ENCODE peak calls at places on chromosome 10, in ten cellular contexts. H, K, U, A, F, L, Y, B, I and O are unnamed samples.

GRCh38 chr10:76176166-76176550 is 744.7 kb downstream of the LRMDA start:
- DNase-seq in K (no peak), H (no peak), A (no peak), U (no peak), B (no peak), Y (no peak), F (no peak), L (no peak), I (no peak), O (no peak)

GRCh38 chr10:28925154-28925663 is 247.9 kb downstream of the BAMBI start:
- DNase-seq in H (no peak), K (peak; percentile 25), B (peak; percentile 30), I (no peak), Y (no peak), A (no peak), L (no peak), U (no peak), F (peak; percentile 63), O (peak; percentile 45)

GRCh38 chr10:89426230-89426868 is 12.0 kb downstream of the IFIT5 start:
- DNase-seq in B (peak; percentile 60), U (peak; percentile 74), I (peak; percentile 56), K (no peak), F (no peak), A (peak; percentile 48), H (no peak), L (peak; percentile 71), Y (peak; percentile 50), O (no peak)

GRCh38 chr10:526651-527312 is 162.7 kb downstream of the DIP2C start:
- DNase-seq in U (no peak), F (no peak), I (no peak), H (peak; percentile 57), K (no peak), B (peak; percentile 53), L (no peak), Y (no peak), A (no peak), O (no peak)

GRCh38 chr10:23694446-23694920 is 255.6 kb downstream of the OTUD1 start:
- DNase-seq in Y (peak; percentile 23), I (no peak), U (no peak), K (no peak), F (no peak), A (peak; percentile 58), L (no peak), B (peak; percentile 78), H (no peak), O (no peak)

GRCh38 chr10:132931258-132931657 is 11.1 kb downstream of the CFAP46 start:
- DNase-seq in A (no peak), H (no peak), F (no peak), U (no peak), B (no peak), K (no peak), L (no peak), Y (no peak), I (no peak), O (no peak)

GRCh38 chr10:26869528-26869927 is 8.8 kb upstream of the ABI1 start:
- DNase-seq in L (no peak), F (no peak), B (no peak), I (no peak), Y (peak; percentile 99), K (no peak), U (peak; percentile 64), A (no peak), H (no peak), O (no peak)

GRCh38 chr10:127945335-127945734 is 38.4 kb downstream of the PTPRE start:
- DNase-seq in B (no peak), H (no peak), Y (peak; percentile 93), I (no peak), L (no peak), A (no peak), U (peak; percentile 93), K (no peak), F (peak; percentile 54), O (no peak)

GRCh38 chr10:79274279-79275104 is 72.8 kb upstream of the PPIF start:
- DNase-seq in L (no peak), F (peak; percentile 96), K (peak; percentile 83), H (peak; percentile 98), I (no peak), B (no peak), U (no peak), A (no peak), Y (peak; percentile 30), O (peak; percentile 90)

GRCh38 chr10:33386926-33387325 is 52.5 kb upstream of the NRP1 start:
- DNase-seq in U (no peak), K (no peak), B (no peak), L (no peak), A (no peak), F (no peak), Y (no peak), H (no peak), I (no peak), O (no peak)

GRCh38 chr10:113094114-113094486 is 144.1 kb downstream of the TCF7L2 start:
- DNase-seq in U (peak; percentile 90), K (no peak), B (no peak), H (no peak), L (no peak), F (no peak), Y (peak; percentile 60), I (no peak), A (no peak), O (no peak)

GRCh38 chr10:6232846-6233724 is 30.4 kb downstream of the PFKFB3 start:
- DNase-seq in Y (no peak), A (no peak), U (no peak), L (no peak), F (no peak), I (no peak), B (no peak), K (no peak), H (peak; percentile 46), O (no peak)

GRCh38 chr10:51302316-51302715 is 228.0 kb downstream of the PRKG1 start:
- DNase-seq in L (no peak), B (no peak), Y (no peak), A (no peak), I (no peak), K (no peak), U (peak; percentile 27), H (no peak), F (no peak), O (no peak)

GRCh38 chr10:44972874-44973306 is 5.7 kb downstream of the DEPP1 start:
- DNase-seq in H (peak; percentile 67), U (no peak), K (no peak), F (no peak), L (no peak), I (no peak), A (no peak), B (no peak), Y (no peak), O (no peak)

GRCh38 chr10:44973323-44974081 is 5.1 kb downstream of the DEPP1 start:
- DNase-seq in Y (no peak), B (no peak), H (peak; percentile 66), I (no peak), F (no peak), U (no peak), L (no peak), K (no peak), A (no peak), O (no peak)

GRCh38 chr10:44975487-44976331 is 2.9 kb downstream of the DEPP1 start:
- DNase-seq in B (peak; percentile 42), Y (peak; percentile 90), H (peak; percentile 90), L (peak; percentile 68), U (peak; percentile 75), K (no peak), I (no peak), F (no peak), A (no peak), O (peak; percentile 66)

GRCh38 chr10:44974628-44975431 is 3.8 kb downstream of the DEPP1 start:
- DNase-seq in K (peak; percentile 76), L (peak; percentile 51), F (peak; percentile 87), U (peak; percentile 74), B (peak; percentile 79), I (peak; percentile 72), Y (peak; percentile 57), H (peak; percentile 89), A (peak; percentile 66), O (peak; percentile 78)

GRCh38 chr10:44974082-44974627 is 4.5 kb downstream of the DEPP1 start:
- DNase-seq in B (no peak), L (no peak), U (no peak), A (no peak), F (no peak), K (no peak), I (no peak), H (peak; percentile 64), Y (no peak), O (no peak)
- H3K4me1 ChIP-seq in B (peaks cover 25% of the 10 kb centered on the region), L (peaks cover 37% of the 10 kb centered on the region), U (peaks cover 40% of the 10 kb centered on the region), A (peaks cover 22% of the 10 kb centered on the region), F (peaks cover 90% of the 10 kb centered on the region), K (peaks cover 84% of the 10 kb centered on the region), I (peaks cover 26% of the 10 kb centered on the region), H (no peaks in the 10 kb centered on the region), Y (peaks cover 35% of the 10 kb centered on the region), O (peaks cover 53% of the 10 kb centered on the region)

DNA sequence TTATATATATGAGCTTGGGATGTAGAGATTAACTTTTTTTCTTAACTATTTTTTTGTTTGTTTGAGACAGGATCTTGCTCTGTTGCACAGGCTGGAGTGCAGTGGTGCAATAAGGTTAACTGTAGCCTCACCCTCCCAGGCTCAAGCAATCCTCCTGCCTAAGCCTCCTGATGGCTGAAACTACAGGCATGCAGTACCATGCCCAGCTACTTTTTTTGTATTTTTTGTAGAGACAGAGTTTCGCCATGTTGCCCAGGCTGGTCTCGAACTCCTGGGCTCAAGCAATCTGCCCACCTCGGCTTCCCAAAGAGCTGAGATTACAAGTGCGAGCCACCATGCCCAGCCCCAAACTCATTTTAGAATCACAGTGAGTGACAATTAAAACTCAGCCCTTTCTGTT is 105.2 kb downstream of the CUBN start:
- DNase-seq in L (no peak), K (no peak), U (no peak), A (no peak), B (no peak), F (no peak), H (no peak), Y (no peak), I (no peak), O (no peak)
- H3K4me1 ChIP-seq in L (peaks cover 16% of the 10 kb centered on the region), K (peaks cover 51% of the 10 kb centered on the region), U (peaks cover 50% of the 10 kb centered on the region), A (peaks cover 58% of the 10 kb centered on the region), B (peaks cover 57% of the 10 kb centered on the region), F (peaks cover 45% of the 10 kb centered on the region), H (no peaks in the 10 kb centered on the region), Y (peaks cover 45% of the 10 kb centered on the region), I (peaks cover 7% of the 10 kb centered on the region), O (peaks cover 6% of the 10 kb centered on the region)

DNA sequence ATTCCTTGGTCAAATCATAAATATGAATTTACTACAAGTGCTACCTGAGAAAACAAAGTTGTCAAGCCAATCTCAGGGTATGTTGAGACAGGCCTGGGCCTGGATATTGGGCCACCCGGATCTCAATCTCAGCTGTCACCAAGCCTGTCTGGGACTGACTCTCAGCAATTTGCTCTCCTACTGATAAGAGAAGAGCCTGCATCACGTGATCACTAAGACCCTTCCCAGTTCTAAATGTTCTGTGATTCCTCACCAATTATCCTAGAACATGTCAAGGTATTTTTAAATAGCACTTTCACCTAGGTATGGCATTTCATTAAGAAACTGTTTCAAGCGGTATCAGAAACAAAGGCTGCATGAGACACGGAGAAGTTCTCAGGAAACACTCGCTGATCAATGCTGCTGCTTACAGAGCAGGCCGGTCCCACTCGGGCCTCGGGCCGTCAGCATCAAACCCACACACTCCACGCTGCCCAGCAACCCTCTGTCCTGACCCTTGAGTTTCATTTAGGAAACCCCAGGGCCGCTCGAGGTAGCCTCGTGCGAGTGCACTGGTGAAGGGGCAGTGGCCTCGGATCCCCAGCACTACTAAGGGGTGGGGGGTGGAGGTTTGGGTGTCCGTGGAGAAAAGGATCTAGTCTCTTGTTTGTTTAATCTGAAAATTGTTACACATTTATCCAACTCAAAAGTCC is 4.1 kb downstream of the KLF6 start:
- DNase-seq in K (no peak), B (no peak), F (no peak), L (no peak), Y (peak; percentile 51), U (no peak), A (no peak), I (no peak), H (peak; percentile 64), O (no peak)
- H3K4me1 ChIP-seq in K (peaks cover 60% of the 10 kb centered on the region), B (peaks cover 18% of the 10 kb centered on the region), F (peaks cover 61% of the 10 kb centered on the region), L (peaks cover 6% of the 10 kb centered on the region), Y (peaks cover 47% of the 10 kb centered on the region), U (peaks cover 56% of the 10 kb centered on the region), A (peaks cover 6% of the 10 kb centered on the region), I (peaks cover 63% of the 10 kb centered on the region), H (no peaks in the 10 kb centered on the region), O (peaks cover 53% of the 10 kb centered on the region)

GRCh38 chr10:124601431-124602120 is 140.0 kb downstream of the LHPP start:
- DNase-seq in A (no peak), Y (no peak), F (no peak), L (no peak), U (no peak), H (no peak), K (peak; percentile 9), I (no peak), B (no peak), O (peak; percentile 51)
- H3K4me1 ChIP-seq in A (peaks cover 9% of the 10 kb centered on the region), Y (no peaks in the 10 kb centered on the region), F (no peaks in the 10 kb centered on the region), L (no peaks in the 10 kb centered on the region), U (no peaks in the 10 kb centered on the region), H (no peaks in the 10 kb centered on the region), K (no peaks in the 10 kb centered on the region), I (peaks cover 6% of the 10 kb centered on the region), B (peaks cover 15% of the 10 kb centered on the region), O (no peaks in the 10 kb centered on the region)